ENCODE peak calls at places on chromosomes 4 and X, in eight cellular contexts. Z is HTR-8/SVneo, U is NCI-H1417, F is left colon, H is memory B cell, A is NCI-H2171, X is left ventricle myocardium superior, T is occipital lobe. J is an unnamed sample.

GRCh38 chr4:177308842-177309524 is 691 bp upstream of the NEIL3 start:
- DNase-seq in T (no peak), H (no peak), X (no peak), F (no peak), U (no peak), A (no peak), Z (no peak), J (no peak)

GRCh38 chr4:64200001-64200555 is 209.2 kb downstream of the TECRL start:
- DNase-seq in Z (no peak), X (no peak), F (no peak), U (no peak), T (no peak), A (no peak), H (no peak), J (no peak)

GRCh38 chrX:69076084-69076483 is 89.2 kb downstream of the PJA1 start:
- DNase-seq in T (no peak), H (no peak), Z (no peak), F (no peak), X (no peak), A (no peak), U (no peak), J (no peak)

GRCh38 chrX:107716045-107716684 is 59.4 kb downstream of the TSC22D3 start:
- DNase-seq in U (peak; percentile 23), Z (no peak), F (peak; percentile 31), T (peak; percentile 15), X (peak; percentile 41), A (peak; percentile 7), H (peak; percentile 25), J (no peak)

GRCh38 chr4:76276813-76277212 is 25.3 kb downstream of the FAM47E start:
- DNase-seq in T (no peak), A (no peak), Z (no peak), F (no peak), H (no peak), U (no peak), X (no peak), J (no peak)

GRCh38 chrX:6758234-6758633 is 223.3 kb upstream of the VCX3A start:
- DNase-seq in A (no peak), Z (no peak), X (no peak), H (no peak), U (no peak), F (no peak), T (no peak), J (no peak)

GRCh38 chr4:23855912-23856605 is 33.8 kb downstream of the PPARGC1A start:
- DNase-seq in U (no peak), F (no peak), A (no peak), T (no peak), H (no peak), Z (no peak), X (no peak), J (no peak)

GRCh38 chr4:169383724-169384123 is 113.0 kb upstream of the SH3RF1 start:
- DNase-seq in Z (peak; percentile 78), A (no peak), H (no peak), F (no peak), T (no peak), U (no peak), X (no peak), J (no peak)

GRCh38 chr4:16686195-16686594 is 212.2 kb downstream of the LDB2 start:
- DNase-seq in Z (peak; percentile 24), X (no peak), F (no peak), U (no peak), A (no peak), T (no peak), H (no peak), J (no peak)

GRCh38 chr4:122827258-122827887 is 742 bp downstream of the FGF2 start:
- DNase-seq in F (peak; percentile 29), U (no peak), Z (no peak), A (peak; percentile 0), T (no peak), H (peak; percentile 19), X (peak; percentile 59), J (no peak)

GRCh38 chrX:153469811-153470410 is 465 bp downstream of the HAUS7 start:
- DNase-seq in T (no peak), A (no peak), F (peak; percentile 23), U (peak; percentile 42), Z (no peak), X (no peak), H (no peak), J (no peak)

GRCh38 chr4:86497980-86498379 is 96.1 kb upstream of the PTPN13 start:
- DNase-seq in F (no peak), A (no peak), X (no peak), Z (no peak), T (no peak), U (no peak), H (no peak), J (no peak)

GRCh38 chr4:105715692-105716278 is 7.2 kb downstream of the GSTCD start:
- DNase-seq in A (no peak), F (no peak), U (peak; percentile 5), T (no peak), H (peak; percentile 4), X (no peak), Z (peak; percentile 8), J (no peak)

GRCh38 chr4:139785356-139785755 is 119.7 kb downstream of the MGST2 start:
- DNase-seq in U (no peak), T (no peak), H (no peak), X (no peak), Z (no peak), A (no peak), F (no peak), J (no peak)

GRCh38 chr4:172369471-172369959 is 556.3 kb downstream of the GALNTL6 start:
- DNase-seq in A (no peak), U (no peak), F (no peak), T (no peak), H (no peak), Z (no peak), X (no peak), J (peak; percentile 90)

GRCh38 chrX:108945883-108946523 is 209.6 kb upstream of the IRS4 start:
- DNase-seq in X (no peak), T (no peak), Z (no peak), F (no peak), U (no peak), H (no peak), A (no peak), J (no peak)

GRCh38 chrX:130552444-130553073 is 150.8 kb downstream of the RBMX2 start:
- DNase-seq in Z (no peak), F (no peak), X (no peak), U (no peak), H (peak; percentile 2), A (no peak), T (no peak), J (no peak)

GRCh38 chrX:113510586-113510985 is 670.0 kb upstream of the AMOT start:
- DNase-seq in H (no peak), A (no peak), F (no peak), U (no peak), Z (no peak), T (no peak), X (no peak), J (no peak)

GRCh38 chrX:71098302-71098701 is 2.7 kb downstream of the FOXO4 start:
- DNase-seq in A (no peak), Z (no peak), X (peak; percentile 61), T (no peak), H (peak; percentile 62), F (peak; percentile 71), U (no peak), J (no peak)

GRCh38 chrX:39301041-39301440 is 499.8 kb downstream of the MID1IP1 start:
- DNase-seq in H (no peak), X (no peak), T (no peak), U (peak; percentile 4), Z (no peak), A (peak; percentile 80), F (no peak), J (no peak)

GRCh38 chr4:56049428-56050212 is 100.9 kb downstream of the CEP135 start:
- DNase-seq in X (peak; percentile 35), H (peak; percentile 9), F (peak; percentile 46), A (no peak), U (peak; percentile 78), Z (peak; percentile 9), T (peak; percentile 4), J (no peak)

GRCh38 chr4:1495416-1496115 is 89.3 kb upstream of the NKX1-1 start:
- DNase-seq in X (peak; percentile 21), Z (no peak), H (no peak), U (no peak), A (no peak), F (no peak), T (no peak), J (peak; percentile 74)

GRCh38 chr4:36255575-36255974 is 11.3 kb upstream of the ARAP2 start:
- DNase-seq in H (peak; percentile 31), F (no peak), U (no peak), A (no peak), T (no peak), X (no peak), Z (no peak), J (no peak)

GRCh38 chr4:165715989-165716388 is 157.0 kb upstream of the TLL1 start:
- DNase-seq in A (no peak), U (no peak), H (no peak), X (no peak), F (no peak), T (no peak), Z (no peak), J (no peak)

GRCh38 chrX:68090266-68090665 is 343.0 kb downstream of the OPHN1 start:
- DNase-seq in X (no peak), Z (no peak), A (no peak), F (no peak), H (no peak), U (no peak), T (no peak), J (no peak)

GRCh38 chr4:158644341-158644740 is 27.3 kb downstream of the C4orf46 start:
- DNase-seq in A (no peak), Z (no peak), F (no peak), U (no peak), T (no peak), X (no peak), H (no peak), J (no peak)

J was measured in chondrocyte.